ENCODE peak calls at places on chromosome X, in eight cellular contexts. S, D, P, V, U, M, C and G are unnamed samples.

GRCh38 chrX:74238771-74239170 is 65.2 kb upstream of the ZCCHC13 start:
- DNase-seq in V (no peak), D (no peak), U (no peak), M (no peak), S (no peak), C (no peak), P (no peak), G (no peak)

GRCh38 chrX:97405031-97405685 is 521.5 kb downstream of the RPA4 start:
- DNase-seq in V (no peak), D (no peak), S (no peak), C (no peak), U (no peak), M (no peak), P (no peak), G (no peak)

GRCh38 chrX:100208076-100208475 is 202.0 kb downstream of the PCDH19 start:
- DNase-seq in C (no peak), P (no peak), D (no peak), M (no peak), V (no peak), U (no peak), S (no peak), G (no peak)

GRCh38 chrX:27964432-27964831 is 16.8 kb downstream of the DCAF8L1 start:
- DNase-seq in V (no peak), D (no peak), C (no peak), M (no peak), P (no peak), U (peak; percentile 27), S (no peak), G (no peak)

GRCh38 chrX:327660-328126 is 9.1 kb upstream of the GTPBP6 start:
- DNase-seq in D (no peak), C (no peak), U (no peak), S (no peak), M (no peak), P (no peak), V (peak; percentile 41), G (no peak)

GRCh38 chrX:15694968-15695451 is 30.4 kb upstream of the CLTRN start:
- DNase-seq in M (no peak), S (no peak), U (no peak), P (no peak), V (no peak), D (no peak), C (no peak), G (no peak)

GRCh38 chrX:108699368-108699767 is 37.0 kb downstream of the IRS4 start:
- DNase-seq in P (peak; percentile 8), M (peak; percentile 12), D (no peak), C (peak; percentile 13), V (no peak), U (no peak), S (no peak), G (peak; percentile 18)

GRCh38 chrX:131704136-131704695 is 160.3 kb downstream of the OR13H1 start:
- DNase-seq in D (peak; percentile 8), C (no peak), P (peak; percentile 88), M (peak; percentile 65), V (no peak), S (no peak), U (peak; percentile 95), G (peak; percentile 5)

GRCh38 chrX:97504435-97504834 is 620.7 kb downstream of the RPA4 start:
- DNase-seq in C (no peak), S (no peak), U (no peak), D (no peak), V (no peak), P (no peak), M (no peak), G (no peak)

GRCh38 chrX:103248553-103248952 is 6.4 kb downstream of the TCEAL8 start:
- DNase-seq in M (no peak), D (no peak), V (no peak), U (no peak), C (no peak), S (peak; percentile 4), P (no peak), G (peak; percentile 2)

GRCh38 chrX:110858565-110858964 is 62.9 kb upstream of the CHRDL1 start:
- DNase-seq in U (no peak), C (no peak), V (no peak), M (no peak), S (no peak), P (no peak), D (no peak), G (no peak)

GRCh38 chrX:120366794-120367193 is 4.9 kb downstream of the ATP1B4 start:
- DNase-seq in P (no peak), D (no peak), S (no peak), U (no peak), M (no peak), V (no peak), C (no peak), G (no peak)

GRCh38 chrX:151713859-151714258 is 2.0 kb upstream of the FATE1 start:
- DNase-seq in U (no peak), S (no peak), C (peak; percentile 0), M (no peak), V (no peak), D (no peak), P (peak; percentile 5), G (no peak)

GRCh38 chrX:34341814-34342213 is 209.7 kb upstream of the FAM47A start:
- DNase-seq in P (no peak), S (no peak), U (no peak), C (no peak), D (no peak), V (no peak), M (no peak), G (no peak)

GRCh38 chrX:13085533-13085932 is 41.1 kb upstream of the FAM9C start:
- DNase-seq in V (no peak), S (no peak), D (no peak), P (no peak), U (no peak), C (no peak), M (no peak), G (no peak)

GRCh38 chrX:74061879-74062278 is 242.1 kb upstream of the ZCCHC13 start:
- DNase-seq in D (no peak), M (no peak), U (no peak), P (no peak), C (no peak), V (no peak), S (no peak), G (no peak)

GRCh38 chrX:136336623-136337022 is 35.9 kb downstream of the ADGRG4 start:
- DNase-seq in M (no peak), D (no peak), C (no peak), S (no peak), U (no peak), V (no peak), P (no peak), G (no peak)

DNA sequence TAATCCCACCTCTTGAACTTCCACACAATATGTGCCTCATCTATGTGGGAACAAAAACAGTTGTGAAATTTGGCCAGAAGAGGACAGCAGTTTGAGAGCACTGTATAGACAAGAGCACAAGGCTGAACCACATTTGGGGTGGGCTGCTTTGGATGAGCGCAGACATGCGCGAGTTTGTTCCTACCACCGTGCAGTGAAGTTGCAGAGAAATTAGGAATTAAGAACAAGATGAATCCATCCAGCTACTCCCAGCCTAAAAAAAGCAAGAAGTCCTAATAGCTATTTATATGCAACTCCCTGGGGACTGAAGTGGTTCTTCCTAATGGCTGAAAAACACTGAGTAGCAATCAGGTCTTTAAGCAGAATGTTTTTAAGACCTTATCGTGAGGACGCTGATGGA is 1.0 kb downstream of the GAB3 start:
- DNase-seq in C (no peak), D (no peak), V (no peak), S (no peak), P (no peak), M (no peak), U (no peak), G (no peak)
- H3K4me3 ChIP-seq in C (no peak overlapping the region), D (peak overlapping the region; percentile 69), V (peak overlapping the region; percentile 61), S (no peak overlapping the region), P (peak overlapping the region; percentile 78), M (no peak overlapping the region), U (no peak overlapping the region), G (no peak overlapping the region)

GRCh38 chrX:150164971-150165605 is 198.0 kb upstream of the MAMLD1 start:
- DNase-seq in S (no peak), M (no peak), C (no peak), P (no peak), D (no peak), V (no peak), U (no peak), G (no peak)
- TF ChIP-seq CTCF in S (no peak), M (no peak), C (no peak), P (no peak), D (no peak), V (no peak), U (no peak), G (no peak)

GRCh38 chrX:10483191-10483808 is 137.1 kb downstream of the MID1 start:
- DNase-seq in V (no peak), S (no peak), P (no peak), U (no peak), M (no peak), D (no peak), C (no peak), G (no peak)
- H3K4me3 ChIP-seq in V (no peak overlapping the region), S (no peak overlapping the region), P (no peak overlapping the region), U (no peak overlapping the region), M (no peak overlapping the region), D (no peak overlapping the region), C (no peak overlapping the region), G (no peak overlapping the region)

GRCh38 chrX:37350034-37350365 is 836 bp downstream of the PRRG1 start:
- DNase-seq in S (no peak), C (peak; percentile 13), P (no peak), D (no peak), M (no peak), V (no peak), U (no peak), G (no peak)

GRCh38 chrX:37347420-37347819 is 1.7 kb upstream of the PRRG1 start:
- DNase-seq in P (no peak), V (no peak), C (peak; percentile 72), U (no peak), D (no peak), S (no peak), M (no peak), G (peak; percentile 80)

GRCh38 chrX:37353646-37354045 is 4.5 kb downstream of the PRRG1 start:
- DNase-seq in U (no peak), V (no peak), M (no peak), D (no peak), P (no peak), C (no peak), S (no peak), G (no peak)

GRCh38 chrX:37349131-37350033 is at the start of gene PRRG1:
- DNase-seq in U (peak; percentile 78), C (peak; percentile 67), S (peak; percentile 64), P (peak; percentile 7), D (peak; percentile 81), M (no peak), V (peak; percentile 83), G (peak; percentile 79)

DNA sequence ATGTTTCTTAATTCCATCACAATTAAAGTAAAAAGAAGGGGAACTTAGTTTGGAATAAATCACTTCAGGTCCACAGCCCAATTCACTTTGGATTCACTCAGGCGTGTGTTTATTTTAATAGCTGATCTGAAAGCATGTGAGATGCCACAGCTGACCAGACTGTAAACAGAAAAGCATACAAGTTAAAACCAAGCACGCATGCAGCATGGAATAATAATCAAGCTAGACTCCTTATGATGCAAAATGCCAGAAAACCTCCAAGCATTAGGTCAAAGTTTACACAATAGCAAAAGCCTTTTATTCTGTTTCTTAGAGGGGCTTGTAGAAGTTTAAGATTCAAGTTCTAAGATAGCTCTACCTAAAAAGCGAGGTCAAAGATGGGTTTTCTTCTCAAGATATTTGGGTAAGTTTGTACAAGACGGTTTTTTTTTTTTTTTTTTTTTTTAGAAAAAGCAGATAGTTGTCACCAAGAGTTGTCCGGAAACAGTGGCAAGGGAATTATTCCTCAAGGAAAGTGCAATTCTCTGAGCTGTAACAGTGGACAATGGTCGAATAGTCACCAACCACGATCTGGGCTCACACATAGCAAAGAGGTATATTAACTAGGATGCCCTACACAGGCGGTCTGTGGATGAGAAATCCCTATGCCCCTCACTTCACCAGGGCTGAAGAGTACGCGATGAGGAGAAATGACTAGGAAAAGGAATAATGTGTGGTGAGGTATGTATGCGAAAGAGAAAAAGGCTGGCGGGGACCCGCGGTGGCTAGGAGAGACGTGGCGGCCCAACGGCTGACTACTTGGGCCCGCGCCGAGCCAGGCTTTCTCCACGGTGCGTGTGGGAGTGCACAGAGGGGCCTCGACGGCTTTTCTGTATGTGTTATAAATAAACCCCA is 680 bp upstream of the PRRG1 start:
- DNase-seq in M (no peak), V (no peak), U (no peak), C (no peak), D (no peak), P (no peak), S (no peak), G (peak; percentile 37)
- TF ChIP-seq CTCF in M (no peak), V (no peak), U (no peak), C (no peak), D (no peak), P (no peak), S (no peak), G (no peak)